ENCODE peak calls at places on chromosome 6, in five cellular contexts. One of them, this sample, is unnamed.

GRCh38 chr6:89997456-89998445 is 103.5 kb downstream of the GJA10 start:
- DNase-seq in NCI-H446: peak; percentile 92
- DNase-seq in NCI-H345: no peak
- DNase-seq in mesendoderm: no peak
- DNase-seq in activated T-cell treated with anti-CD3 and anti-CD28 coated beads for 1 hour: no peak
- DNase-seq in this sample: no peak

GRCh38 chr6:84801250-84801649 is 36.9 kb upstream of the TBX18 start:
- DNase-seq in NCI-H446: no peak
- DNase-seq in NCI-H345: no peak
- DNase-seq in mesendoderm: no peak
- DNase-seq in activated T-cell treated with anti-CD3 and anti-CD28 coated beads for 1 hour: no peak
- DNase-seq in this sample: no peak

GRCh38 chr6:48560408-48560807 is 449.4 kb upstream of the PTCHD4 start:
- DNase-seq in NCI-H446: no peak
- DNase-seq in NCI-H345: no peak
- DNase-seq in mesendoderm: peak; percentile 38
- DNase-seq in activated T-cell treated with anti-CD3 and anti-CD28 coated beads for 1 hour: no peak
- DNase-seq in this sample: no peak

GRCh38 chr6:170293881-170294755 is 3.2 kb upstream of the DLL1 start:
- DNase-seq in NCI-H446: no peak
- DNase-seq in NCI-H345: peak; percentile 30
- DNase-seq in mesendoderm: no peak
- DNase-seq in activated T-cell treated with anti-CD3 and anti-CD28 coated beads for 1 hour: no peak
- DNase-seq in this sample: no peak

GRCh38 chr6:3534599-3534998 is 77.7 kb upstream of the SLC22A23 start:
- DNase-seq in NCI-H446: no peak
- DNase-seq in NCI-H345: no peak
- DNase-seq in mesendoderm: no peak
- DNase-seq in activated T-cell treated with anti-CD3 and anti-CD28 coated beads for 1 hour: no peak
- DNase-seq in this sample: no peak

GRCh38 chr6:154468760-154469159 is 41.7 kb downstream of the CNKSR3 start:
- DNase-seq in NCI-H446: no peak
- DNase-seq in NCI-H345: no peak
- DNase-seq in mesendoderm: no peak
- DNase-seq in activated T-cell treated with anti-CD3 and anti-CD28 coated beads for 1 hour: no peak
- DNase-seq in this sample: no peak

GRCh38 chr6:77470983-77471382 is 7.7 kb upstream of the HTR1B start:
- DNase-seq in NCI-H446: no peak
- DNase-seq in NCI-H345: no peak
- DNase-seq in mesendoderm: no peak
- DNase-seq in activated T-cell treated with anti-CD3 and anti-CD28 coated beads for 1 hour: no peak
- DNase-seq in this sample: no peak

GRCh38 chr6:108526739-108527174 is 34.0 kb upstream of the FOXO3 start:
- DNase-seq in NCI-H446: peak; percentile 34
- DNase-seq in NCI-H345: peak; percentile 32
- DNase-seq in mesendoderm: peak; percentile 59
- DNase-seq in activated T-cell treated with anti-CD3 and anti-CD28 coated beads for 1 hour: no peak
- DNase-seq in this sample: peak; percentile 50

GRCh38 chr6:110951986-110952794 is 6.3 kb upstream of the GTF3C6 start:
- DNase-seq in NCI-H446: no peak
- DNase-seq in NCI-H345: no peak
- DNase-seq in mesendoderm: peak; percentile 16
- DNase-seq in activated T-cell treated with anti-CD3 and anti-CD28 coated beads for 1 hour: no peak
- DNase-seq in this sample: no peak

GRCh38 chr6:43231053-43231452 is 1.8 kb upstream of the DNPH1 start:
- DNase-seq in NCI-H446: no peak
- DNase-seq in NCI-H345: no peak
- DNase-seq in mesendoderm: no peak
- DNase-seq in activated T-cell treated with anti-CD3 and anti-CD28 coated beads for 1 hour: no peak
- DNase-seq in this sample: no peak

GRCh38 chr6:108876929-108877775 is 28.9 kb downstream of the ARMC2 start:
- DNase-seq in NCI-H446: no peak
- DNase-seq in NCI-H345: no peak
- DNase-seq in mesendoderm: no peak
- DNase-seq in activated T-cell treated with anti-CD3 and anti-CD28 coated beads for 1 hour: no peak
- DNase-seq in this sample: no peak

GRCh38 chr6:152566040-152566875 is 70.9 kb downstream of the SYNE1 start:
- DNase-seq in NCI-H446: no peak
- DNase-seq in NCI-H345: no peak
- DNase-seq in mesendoderm: no peak
- DNase-seq in activated T-cell treated with anti-CD3 and anti-CD28 coated beads for 1 hour: no peak
- DNase-seq in this sample: no peak

GRCh38 chr6:139231206-139231605 is 60.6 kb downstream of the TXLNB start:
- DNase-seq in NCI-H446: no peak
- DNase-seq in NCI-H345: no peak
- DNase-seq in mesendoderm: no peak
- DNase-seq in activated T-cell treated with anti-CD3 and anti-CD28 coated beads for 1 hour: no peak
- DNase-seq in this sample: no peak

GRCh38 chr6:106466211-106466610 is 105.7 kb downstream of the CRYBG1 start:
- DNase-seq in NCI-H446: no peak
- DNase-seq in NCI-H345: no peak
- DNase-seq in mesendoderm: no peak
- DNase-seq in activated T-cell treated with anti-CD3 and anti-CD28 coated beads for 1 hour: no peak
- DNase-seq in this sample: no peak

GRCh38 chr6:68082086-68082485 is 553.0 kb upstream of the ADGRB3 start:
- DNase-seq in NCI-H446: no peak
- DNase-seq in NCI-H345: no peak
- DNase-seq in mesendoderm: no peak
- DNase-seq in activated T-cell treated with anti-CD3 and anti-CD28 coated beads for 1 hour: no peak
- DNase-seq in this sample: no peak

GRCh38 chr6:155089746-155090145 is 94.6 kb downstream of the TIAM2 start:
- DNase-seq in NCI-H446: no peak
- DNase-seq in NCI-H345: no peak
- DNase-seq in mesendoderm: no peak
- DNase-seq in activated T-cell treated with anti-CD3 and anti-CD28 coated beads for 1 hour: no peak
- DNase-seq in this sample: no peak

GRCh38 chr6:89239338-89239737 is 22.2 kb upstream of the GABRR1 start:
- DNase-seq in NCI-H446: no peak
- DNase-seq in NCI-H345: no peak
- DNase-seq in mesendoderm: peak; percentile 38
- DNase-seq in activated T-cell treated with anti-CD3 and anti-CD28 coated beads for 1 hour: no peak
- DNase-seq in this sample: no peak

GRCh38 chr6:157054531-157054979 is 268.8 kb downstream of the TMEM242 start:
- DNase-seq in NCI-H446: no peak
- DNase-seq in NCI-H345: no peak
- DNase-seq in mesendoderm: no peak
- DNase-seq in activated T-cell treated with anti-CD3 and anti-CD28 coated beads for 1 hour: no peak
- DNase-seq in this sample: no peak

GRCh38 chr6:3162565-3163247 is 5.4 kb upstream of the TUBB2A start:
- DNase-seq in NCI-H446: peak; percentile 78
- DNase-seq in NCI-H345: peak; percentile 54
- DNase-seq in mesendoderm: peak; percentile 92
- DNase-seq in activated T-cell treated with anti-CD3 and anti-CD28 coated beads for 1 hour: peak; percentile 39
- DNase-seq in this sample: peak; percentile 89

GRCh38 chr6:49336514-49337131 is 126.4 kb downstream of the MMUT start:
- DNase-seq in NCI-H446: no peak
- DNase-seq in NCI-H345: no peak
- DNase-seq in mesendoderm: peak; percentile 61
- DNase-seq in activated T-cell treated with anti-CD3 and anti-CD28 coated beads for 1 hour: no peak
- DNase-seq in this sample: peak; percentile 63

GRCh38 chr6:87139236-87139635 is 16.1 kb upstream of the ZNF292 start:
- DNase-seq in NCI-H446: peak; percentile 47
- DNase-seq in NCI-H345: peak; percentile 65
- DNase-seq in mesendoderm: peak; percentile 54
- DNase-seq in activated T-cell treated with anti-CD3 and anti-CD28 coated beads for 1 hour: no peak
- DNase-seq in this sample: peak; percentile 45

GRCh38 chr6:48429610-48430009 is 318.6 kb upstream of the PTCHD4 start:
- DNase-seq in NCI-H446: no peak
- DNase-seq in NCI-H345: no peak
- DNase-seq in mesendoderm: no peak
- DNase-seq in activated T-cell treated with anti-CD3 and anti-CD28 coated beads for 1 hour: no peak
- DNase-seq in this sample: no peak

GRCh38 chr6:139133272-139133671 is 1.6 kb upstream of the HECA start:
- DNase-seq in NCI-H446: no peak
- DNase-seq in NCI-H345: no peak
- DNase-seq in mesendoderm: no peak
- DNase-seq in activated T-cell treated with anti-CD3 and anti-CD28 coated beads for 1 hour: no peak
- DNase-seq in this sample: no peak

GRCh38 chr6:68635412-68635705 is 277 bp downstream of the ADGRB3 start:
- DNase-seq in NCI-H446: no peak
- DNase-seq in NCI-H345: no peak
- DNase-seq in mesendoderm: no peak
- DNase-seq in activated T-cell treated with anti-CD3 and anti-CD28 coated beads for 1 hour: no peak
- DNase-seq in this sample: no peak

GRCh38 chr6:43860285-43860684 is 90.3 kb downstream of the VEGFA start:
- DNase-seq in NCI-H446: no peak
- DNase-seq in NCI-H345: peak; percentile 39
- DNase-seq in mesendoderm: no peak
- DNase-seq in activated T-cell treated with anti-CD3 and anti-CD28 coated beads for 1 hour: no peak
- DNase-seq in this sample: no peak

GRCh38 chr6:134288538-134289203 is 29.2 kb downstream of the SGK1 start:
- DNase-seq in NCI-H446: no peak
- DNase-seq in NCI-H345: no peak
- DNase-seq in mesendoderm: no peak
- DNase-seq in activated T-cell treated with anti-CD3 and anti-CD28 coated beads for 1 hour: no peak
- DNase-seq in this sample: no peak

GRCh38 chr6:81051952-81052351 is 700.5 kb downstream of the TENT5A start:
- DNase-seq in NCI-H446: no peak
- DNase-seq in NCI-H345: no peak
- DNase-seq in mesendoderm: peak; percentile 47
- DNase-seq in activated T-cell treated with anti-CD3 and anti-CD28 coated beads for 1 hour: no peak
- DNase-seq in this sample: no peak

GRCh38 chr6:89842228-89842627 is 12.5 kb downstream of the CASP8AP2 start:
- DNase-seq in NCI-H446: no peak
- DNase-seq in NCI-H345: no peak
- DNase-seq in mesendoderm: no peak
- DNase-seq in activated T-cell treated with anti-CD3 and anti-CD28 coated beads for 1 hour: no peak
- DNase-seq in this sample: no peak

GRCh38 chr6:160972111-160972510 is 19.5 kb upstream of the MAP3K4 start:
- DNase-seq in NCI-H446: peak; percentile 21
- DNase-seq in NCI-H345: no peak
- DNase-seq in mesendoderm: no peak
- DNase-seq in activated T-cell treated with anti-CD3 and anti-CD28 coated beads for 1 hour: no peak
- DNase-seq in this sample: no peak

GRCh38 chr6:124870611-124871201 is 91.5 kb upstream of the RNF217 start:
- DNase-seq in NCI-H446: peak; percentile 32
- DNase-seq in NCI-H345: peak; percentile 24
- DNase-seq in mesendoderm: no peak
- DNase-seq in activated T-cell treated with anti-CD3 and anti-CD28 coated beads for 1 hour: no peak
- DNase-seq in this sample: no peak

GRCh38 chr6:111057074-111057752 is 30.1 kb upstream of the SLC16A10 start:
- DNase-seq in NCI-H446: peak; percentile 57
- DNase-seq in NCI-H345: peak; percentile 53
- DNase-seq in mesendoderm: peak; percentile 32
- DNase-seq in activated T-cell treated with anti-CD3 and anti-CD28 coated beads for 1 hour: no peak
- DNase-seq in this sample: peak; percentile 16

GRCh38 chr6:138520463-138520862 is 21.2 kb upstream of the NHSL1 start:
- DNase-seq in NCI-H446: peak; percentile 12
- DNase-seq in NCI-H345: no peak
- DNase-seq in mesendoderm: no peak
- DNase-seq in activated T-cell treated with anti-CD3 and anti-CD28 coated beads for 1 hour: no peak
- DNase-seq in this sample: no peak

GRCh38 chr6:130965657-130966056 is 97.4 kb downstream of the EPB41L2 start:
- DNase-seq in NCI-H446: no peak
- DNase-seq in NCI-H345: no peak
- DNase-seq in mesendoderm: no peak
- DNase-seq in activated T-cell treated with anti-CD3 and anti-CD28 coated beads for 1 hour: no peak
- DNase-seq in this sample: no peak

GRCh38 chr6:16849280-16850210 is 88.3 kb upstream of the ATXN1 start:
- DNase-seq in NCI-H446: no peak
- DNase-seq in NCI-H345: no peak
- DNase-seq in mesendoderm: peak; percentile 52
- DNase-seq in activated T-cell treated with anti-CD3 and anti-CD28 coated beads for 1 hour: no peak
- DNase-seq in this sample: peak; percentile 6

GRCh38 chr6:98716341-98716740 is 118.0 kb upstream of the POU3F2 start:
- DNase-seq in NCI-H446: no peak
- DNase-seq in NCI-H345: peak; percentile 95
- DNase-seq in mesendoderm: peak; percentile 83
- DNase-seq in activated T-cell treated with anti-CD3 and anti-CD28 coated beads for 1 hour: no peak
- DNase-seq in this sample: peak; percentile 61

GRCh38 chr6:170129691-170130171 is 161.1 kb downstream of the DLL1 start:
- DNase-seq in NCI-H446: peak; percentile 10
- DNase-seq in NCI-H345: peak; percentile 96
- DNase-seq in mesendoderm: no peak
- DNase-seq in activated T-cell treated with anti-CD3 and anti-CD28 coated beads for 1 hour: no peak
- DNase-seq in this sample: peak; percentile 0

GRCh38 chr6:168968228-168968627 is 285.4 kb downstream of the THBS2 start:
- DNase-seq in NCI-H446: no peak
- DNase-seq in NCI-H345: peak; percentile 20
- DNase-seq in mesendoderm: peak; percentile 81
- DNase-seq in activated T-cell treated with anti-CD3 and anti-CD28 coated beads for 1 hour: no peak
- DNase-seq in this sample: no peak

This sample was measured in ELF-1.